ENCODE peak calls at places on chromosomes 13 and 19, in ten cellular contexts. E is activated CD4-positive, alpha-beta T cell treated with anti-CD3 and anti-CD28 coated beads for 48 hours; P is AG10803; T is stimulated activated CD8-positive, alpha-beta memory T cell treated with anti-CD3 and anti-CD28 coated beads, Interleukin-4, amount 100 ng/mL, for 4 hours; V is CD8-positive, alpha-beta T cell; Z is T-helper 2 cell; W is amygdala; M is neural crest cell; N is anterior cingulate cortex; B is activated CD4-positive, CD25-positive, alpha-beta regulatory T cell. H is an unnamed sample.

GRCh38 chr19:34639491-34640085 is 37.4 kb downstream of the SCGB2B2 start:
- DNase-seq in B (peak; percentile 60), E (peak; percentile 74), N (no peak), T (peak; percentile 59), W (no peak), M (peak; percentile 50), Z (no peak), V (peak; percentile 9), P (peak; percentile 68), H (peak; percentile 89)

GRCh38 chr13:94400874-94401273 is 78.6 kb downstream of the DCT start:
- DNase-seq in B (no peak), T (no peak), V (no peak), E (no peak), W (no peak), N (no peak), M (no peak), Z (no peak), P (no peak), H (no peak)

GRCh38 chr19:45667620-45668341 is at the start of gene GIPR:
- DNase-seq in W (peak; percentile 18), N (no peak), T (no peak), B (peak; percentile 45), E (peak; percentile 83), P (peak; percentile 8), V (no peak), Z (peak; percentile 31), M (peak; percentile 47), H (peak; percentile 16)

GRCh38 chr13:59424661-59425060 is 739.1 kb downstream of the DIAPH3 start:
- DNase-seq in P (peak; percentile 46), B (no peak), E (no peak), V (no peak), Z (no peak), T (no peak), M (no peak), W (no peak), N (no peak), H (no peak)

GRCh38 chr19:41871573-41872383 is 5.3 kb upstream of the CD79A start:
- DNase-seq in Z (no peak), M (no peak), W (no peak), P (no peak), E (peak; percentile 80), V (peak; percentile 34), T (no peak), N (no peak), B (peak; percentile 35), H (no peak)

GRCh38 chr13:114027046-114027760 is 53.3 kb upstream of the C13orf46 start:
- DNase-seq in M (no peak), E (no peak), T (no peak), V (no peak), P (peak; percentile 53), B (no peak), W (no peak), N (no peak), Z (no peak), H (no peak)

GRCh38 chr19:2540646-2541454 is 64.9 kb downstream of the GADD45B start:
- DNase-seq in W (no peak), V (no peak), Z (no peak), T (no peak), E (no peak), M (peak; percentile 65), N (no peak), P (peak; percentile 100), B (no peak), H (peak; percentile 99)

GRCh38 chr19:4974855-4975469 is 6.0 kb downstream of the KDM4B start:
- DNase-seq in V (no peak), M (no peak), P (no peak), T (no peak), E (no peak), N (no peak), Z (no peak), B (no peak), W (no peak), H (no peak)

GRCh38 chr13:112773601-112774447 is 84.0 kb downstream of the ATP11A start:
- DNase-seq in W (no peak), M (no peak), N (no peak), E (no peak), Z (no peak), B (no peak), P (no peak), V (no peak), T (no peak), H (no peak)

GRCh38 chr13:99034333-99035085 is 56.6 kb upstream of the DOCK9 start:
- DNase-seq in V (no peak), Z (no peak), M (no peak), P (no peak), T (no peak), W (no peak), E (no peak), N (no peak), B (no peak), H (no peak)

GRCh38 chr19:42253245-42254082 is 1.5 kb downstream of the ERF start:
- DNase-seq in N (peak; percentile 54), V (no peak), W (peak; percentile 37), T (peak; percentile 22), M (peak; percentile 65), P (peak; percentile 24), Z (peak; percentile 46), E (peak; percentile 75), B (peak; percentile 52), H (peak; percentile 47)

GRCh38 chr19:49363265-49364082 is at the start of gene DKKL1:
- DNase-seq in M (peak; percentile 100), Z (peak; percentile 26), B (peak; percentile 21), E (peak; percentile 93), T (peak; percentile 28), N (no peak), P (peak; percentile 98), V (peak; percentile 48), W (no peak), H (peak; percentile 98)

GRCh38 chr13:25690582-25690981 is 318.8 kb downstream of the ATP8A2 start:
- DNase-seq in B (no peak), W (no peak), E (no peak), M (no peak), Z (no peak), P (no peak), T (no peak), V (no peak), N (no peak), H (no peak)

GRCh38 chr19:7687177-7687576 is 6.5 kb downstream of the TRAPPC5 start:
- DNase-seq in M (no peak), T (no peak), B (no peak), P (no peak), W (no peak), V (no peak), Z (no peak), E (no peak), N (no peak), H (no peak)

GRCh38 chr19:40190891-40191835 is at the start of gene MAP3K10:
- DNase-seq in Z (peak; percentile 54), W (peak; percentile 73), B (peak; percentile 52), M (peak; percentile 62), V (peak; percentile 41), E (peak; percentile 86), N (peak; percentile 66), P (peak; percentile 73), T (peak; percentile 32), H (peak; percentile 71)

GRCh38 chr19:42386974-42387707 is 3.0 kb downstream of the CNFN start:
- DNase-seq in B (peak; percentile 48), V (peak; percentile 39), P (peak; percentile 40), E (peak; percentile 79), M (peak; percentile 64), T (peak; percentile 22), Z (peak; percentile 37), W (peak; percentile 37), N (no peak), H (peak; percentile 59)

GRCh38 chr19:43639507-43640423 is at the start of gene CADM4:
- DNase-seq in N (no peak), Z (peak; percentile 34), T (no peak), P (no peak), W (peak; percentile 25), V (no peak), M (no peak), E (peak; percentile 47), B (peak; percentile 27), H (peak; percentile 8)

GRCh38 chr13:29923554-29924481 is 73.4 kb upstream of the UBL3 start:
- DNase-seq in P (peak; percentile 99), E (peak; percentile 88), Z (peak; percentile 19), B (no peak), M (no peak), W (no peak), V (no peak), T (peak; percentile 26), N (no peak), H (peak; percentile 82)

GRCh38 chr19:10037367-10037766 is 24.1 kb downstream of the RDH8 start:
- DNase-seq in T (no peak), N (no peak), E (no peak), Z (no peak), W (no peak), M (no peak), V (no peak), B (no peak), P (no peak), H (no peak)

GRCh38 chr19:9885077-9885552 is 50.0 kb downstream of the PIN1 start:
- DNase-seq in P (peak; percentile 39), Z (no peak), E (no peak), T (no peak), N (peak; percentile 62), V (no peak), M (no peak), B (no peak), W (peak; percentile 6), H (peak; percentile 89)

GRCh38 chr13:24216176-24216575 is 55.7 kb downstream of the SPATA13 start:
- DNase-seq in Z (no peak), W (no peak), P (no peak), B (no peak), E (no peak), M (no peak), V (no peak), T (no peak), N (no peak), H (no peak)

GRCh38 chr13:110435331-110435730 is 126.2 kb downstream of the RAB20 start:
- DNase-seq in B (no peak), P (no peak), E (no peak), T (no peak), M (no peak), N (no peak), V (no peak), Z (no peak), W (no peak), H (no peak)

GRCh38 chr13:62171697-62172096 is 756.0 kb upstream of the PCDH20 start:
- DNase-seq in Z (no peak), V (no peak), M (no peak), W (no peak), P (no peak), E (no peak), T (no peak), N (no peak), B (no peak), H (no peak)

GRCh38 chr19:3298853-3299449 is 67.4 kb upstream of the NFIC start:
- DNase-seq in V (no peak), P (no peak), Z (no peak), B (no peak), T (no peak), M (no peak), W (no peak), N (no peak), E (no peak), H (no peak)

GRCh38 chr13:21344662-21345176 is 114.4 kb downstream of the ZDHHC20 start:
- DNase-seq in N (no peak), M (no peak), B (no peak), Z (no peak), W (no peak), V (peak; percentile 1), T (no peak), P (no peak), E (peak; percentile 38), H (no peak)

GRCh38 chr19:35114656-35115537 is 726 bp upstream of the FXYD3 start:
- DNase-seq in B (peak; percentile 27), N (peak; percentile 80), T (peak; percentile 48), V (peak; percentile 41), Z (peak; percentile 34), E (peak; percentile 80), W (peak; percentile 85), P (peak; percentile 31), M (peak; percentile 97), H (peak; percentile 73)

GRCh38 chr19:51660975-51661600 is 14.5 kb upstream of the SIGLEC14 start:
- DNase-seq in E (peak; percentile 81), M (peak; percentile 88), Z (no peak), V (no peak), W (peak; percentile 30), P (peak; percentile 73), B (no peak), N (peak; percentile 42), T (no peak), H (peak; percentile 91)

GRCh38 chr19:18906605-18907519 is 10.9 kb upstream of the CERS1 start:
- DNase-seq in V (no peak), E (no peak), B (no peak), P (no peak), M (no peak), T (no peak), Z (no peak), W (peak; percentile 45), N (peak; percentile 82), H (no peak)

H was measured in myocyte.